ENCODE peak calls at places on chromosome 21, in six cellular contexts. I is activated T-cell treated with anti-CD3 and anti-CD28 coated beads for 24 hours; B is activated CD4-positive, alpha-beta T cell treated with anti-CD3 and anti-CD28 coated beads for 36 hours; L is HTR-8/SVneo; T is Right ventricle myocardium superior; F is brain pericyte. C is an unnamed sample.

GRCh38 chr21:46347203-46347550 is 23.2 kb downstream of the PCNT start:
- DNase-seq in I (no peak), B (no peak), L (no peak), T (no peak), F (no peak), C (no peak)

GRCh38 chr21:43801006-43801783 is 11.8 kb downstream of the RRP1 start:
- DNase-seq in I (no peak), B (no peak), L (no peak), T (no peak), F (no peak), C (no peak)

GRCh38 chr21:45407629-45408247 is 2.8 kb downstream of the COL18A1 start:
- DNase-seq in I (no peak), B (no peak), L (no peak), T (peak), F (no peak), C (no peak)

GRCh38 chr21:33943293-33943692 is 27.7 kb upstream of the ATP5PO start:
- DNase-seq in I (no peak), B (no peak), L (no peak), T (no peak), F (no peak), C (no peak)

GRCh38 chr21:42107881-42108553 is 36.9 kb downstream of the UMODL1 start:
- DNase-seq in I (peak), B (peak), L (peak), T (peak), F (no peak), C (peak)

GRCh38 chr21:45599146-45599581 is 44.4 kb upstream of the PCBP3 start:
- DNase-seq in I (no peak), B (no peak), L (no peak), T (no peak), F (no peak), C (no peak)

GRCh38 chr21:42456457-42456856 is 39.6 kb downstream of the RSPH1 start:
- DNase-seq in I (peak), B (peak), L (no peak), T (no peak), F (no peak), C (no peak)

GRCh38 chr21:28235169-28235892 is 757.3 kb downstream of the LTN1 start:
- DNase-seq in I (no peak), B (no peak), L (no peak), T (no peak), F (no peak), C (no peak)

GRCh38 chr21:22019766-22020165 is 1021.6 kb downstream of the NCAM2 start:
- DNase-seq in I (no peak), B (no peak), L (no peak), T (no peak), F (no peak), C (no peak)

GRCh38 chr21:36639769-36640168 is 59.1 kb upstream of the SIM2 start:
- DNase-seq in I (no peak), B (no peak), L (no peak), T (no peak), F (no peak), C (no peak)

GRCh38 chr21:41321908-41322495 is 5.4 kb downstream of the FAM3B start:
- DNase-seq in I (no peak), B (no peak), L (no peak), T (no peak), F (no peak), C (no peak)

GRCh38 chr21:26194811-26195251 is 24.3 kb upstream of the APP start:
- DNase-seq in I (no peak), B (no peak), L (no peak), T (no peak), F (no peak), C (no peak)

GRCh38 chr21:43975469-43976098 is 36.5 kb upstream of the TRAPPC10 start:
- DNase-seq in I (peak), B (peak), L (peak), T (peak), F (no peak), C (peak)

GRCh38 chr21:29303301-29303700 is 4.6 kb downstream of the BACH1 start:
- DNase-seq in I (no peak), B (no peak), L (no peak), T (no peak), F (no peak), C (no peak)

GRCh38 chr21:25997788-25998611 is 172.6 kb downstream of the APP start:
- DNase-seq in I (no peak), B (no peak), L (no peak), T (no peak), F (no peak), C (no peak)

GRCh38 chr21:40049031-40049958 is 182.1 kb downstream of the PCP4 start:
- DNase-seq in I (no peak), B (peak), L (no peak), T (no peak), F (no peak), C (no peak)

GRCh38 chr21:41346758-41347157 is 15.1 kb upstream of the MX2 start:
- DNase-seq in I (no peak), B (no peak), L (no peak), T (no peak), F (no peak), C (no peak)

GRCh38 chr21:43306911-43307676 is 119.8 kb downstream of the SIK1 start:
- DNase-seq in I (no peak), B (peak), L (peak), T (peak), F (no peak), C (no peak)

GRCh38 chr21:34807881-34808568 is 139.2 kb downstream of the CLIC6 start:
- DNase-seq in I (peak), B (peak), L (peak), T (no peak), F (peak), C (peak)

GRCh38 chr21:39662411-39662953 is 49.7 kb downstream of the B3GALT5 start:
- DNase-seq in I (no peak), B (no peak), L (no peak), T (no peak), F (no peak), C (no peak)

GRCh38 chr21:27480841-27481261 is 514.0 kb upstream of the ADAMTS5 start:
- DNase-seq in I (no peak), B (no peak), L (no peak), T (no peak), F (no peak), C (no peak)

GRCh38 chr21:45054162-45054926 is 20.0 kb upstream of the ADARB1 start:
- DNase-seq in I (no peak), B (no peak), L (no peak), T (no peak), F (no peak), C (no peak)

GRCh38 chr21:41460578-41461527 is 34.8 kb downstream of the MX1 start:
- DNase-seq in I (peak), B (peak), L (peak), T (peak), F (no peak), C (peak)

GRCh38 chr21:16533692-16534407 is 804.1 kb downstream of the USP25 start:
- DNase-seq in I (no peak), B (no peak), L (no peak), T (no peak), F (no peak), C (no peak)

GRCh38 chr21:42276526-42277154 is 38.6 kb downstream of the TFF3 start:
- DNase-seq in I (no peak), B (no peak), L (no peak), T (no peak), F (no peak), C (no peak)

GRCh38 chr21:42062543-42063022 is 8.5 kb upstream of the UMODL1 start:
- DNase-seq in I (peak), B (peak), L (no peak), T (no peak), F (no peak), C (peak)

GRCh38 chr21:44814498-44815023 is 3.3 kb downstream of the SUMO3 start:
- DNase-seq in I (no peak), B (no peak), L (no peak), T (no peak), F (no peak), C (no peak)

GRCh38 chr21:46191257-46191685 is 7.0 kb upstream of the SPATC1L start:
- DNase-seq in I (no peak), B (no peak), L (peak), T (peak), F (no peak), C (no peak)

GRCh38 chr21:36744560-36745231 is 45.8 kb downstream of the SIM2 start:
- DNase-seq in I (no peak), B (no peak), L (no peak), T (no peak), F (no peak), C (no peak)

GRCh38 chr21:31459457-31459856 is 115.4 kb upstream of the TIAM1 start:
- DNase-seq in I (no peak), B (no peak), L (no peak), T (no peak), F (no peak), C (no peak)

C was measured in stimulated activated naive CD8-positive, alpha-beta T cell treated with anti-CD3 and anti-CD28 coated beads, Interleukin-15, amount 100 ng/mL, for 72 hours.